ENCODE peak calls at places on chromosomes 12 and 14, in eight cellular contexts. O, F, R, S, T, D, N and K are unnamed samples.

GRCh38 chr12:67430708-67431335 is 161.7 kb downstream of the CAND1 start:
- DNase-seq in O (no peak), D (no peak), T (no peak), N (no peak), S (no peak), F (no peak), R (no peak), K (no peak)

GRCh38 chr14:23411563-23412525 is 3.8 kb upstream of the MYH6 start:
- DNase-seq in N (no peak), S (no peak), D (no peak), T (no peak), O (no peak), R (no peak), F (no peak), K (no peak)

GRCh38 chr12:57370696-57371095 is 60.1 kb downstream of the R3HDM2 start:
- DNase-seq in F (no peak), S (no peak), D (no peak), N (no peak), R (no peak), T (peak), O (no peak), K (no peak)

GRCh38 chr14:88258026-88258425 is 65.0 kb downstream of the KCNK10 start:
- DNase-seq in O (no peak), R (no peak), N (no peak), S (no peak), D (no peak), T (no peak), F (no peak), K (no peak)

GRCh38 chr14:74211945-74212580 is 27.2 kb upstream of the VSX2 start:
- DNase-seq in F (no peak), D (no peak), N (no peak), R (no peak), S (no peak), O (no peak), T (no peak), K (peak)

GRCh38 chr14:99619873-99620834 is 16.1 kb upstream of the CCDC85C start:
- DNase-seq in R (no peak), S (no peak), F (no peak), N (no peak), T (no peak), O (no peak), D (no peak), K (peak)

GRCh38 chr14:45698462-45699134 is 445.6 kb upstream of the MIS18BP1 start:
- DNase-seq in D (no peak), R (no peak), O (no peak), F (no peak), T (no peak), N (no peak), S (no peak), K (no peak)

GRCh38 chr12:112025808-112026375 is 12.7 kb downstream of the ERP29 start:
- DNase-seq in T (no peak), S (no peak), D (no peak), O (no peak), N (no peak), R (no peak), F (no peak), K (peak)

GRCh38 chr12:85821759-85822158 is 14.4 kb downstream of the RASSF9 start:
- DNase-seq in O (no peak), T (no peak), D (no peak), F (no peak), R (no peak), S (no peak), N (no peak), K (no peak)

GRCh38 chr14:105180598-105181528 is at the start of gene NUDT14:
- DNase-seq in F (peak), O (peak), N (no peak), R (peak), T (no peak), S (no peak), D (peak), K (peak)